ENCODE peak calls at places on chromosomes 6 and 20, in four cellular contexts. A, S, L and T are unnamed samples.

GRCh38 chr6:14981960-14982359 is 263.9 kb upstream of the JARID2 start:
- DNase-seq in A (no peak), S (no peak), L (no peak), T (no peak)

GRCh38 chr6:81772741-81773140 is 20.3 kb upstream of the TENT5A start:
- DNase-seq in A (no peak), S (peak), L (no peak), T (peak)

GRCh38 chr6:21046276-21046675 is 512.0 kb downstream of the CDKAL1 start:
- DNase-seq in A (no peak), S (no peak), L (no peak), T (no peak)

GRCh38 chr6:20202070-20202658 is 10.1 kb downstream of the MBOAT1 start:
- DNase-seq in A (peak), S (peak), L (no peak), T (no peak)

GRCh38 chr20:61299613-61300012 is 47.6 kb downstream of the CDH4 start:
- DNase-seq in A (no peak), S (peak), L (no peak), T (no peak)

GRCh38 chr6:71383891-71384489 is 95.4 kb downstream of the OGFRL1 start:
- DNase-seq in A (peak), S (peak), L (no peak), T (peak)

GRCh38 chr6:118663993-118664985 is 12.9 kb upstream of the CEP85L start:
- DNase-seq in A (no peak), S (no peak), L (no peak), T (no peak)

GRCh38 chr6:42929928-42930360 is 664 bp downstream of the CNPY3 start:
- DNase-seq in A (peak), S (peak), L (peak), T (peak)

GRCh38 chr6:162856885-162857284 is 129.1 kb downstream of the PACRG start:
- DNase-seq in A (no peak), S (peak), L (no peak), T (no peak)

GRCh38 chr6:11218827-11219826 is 13.3 kb downstream of the NEDD9 start:
- DNase-seq in A (no peak), S (no peak), L (no peak), T (peak)

GRCh38 chr20:20210327-20210726 is 157.6 kb upstream of the INSM1 start:
- DNase-seq in A (no peak), S (no peak), L (no peak), T (no peak)

GRCh38 chr6:161011509-161012480 is 20.2 kb downstream of the MAP3K4 start:
- DNase-seq in A (no peak), S (no peak), L (no peak), T (no peak)

GRCh38 chr20:2745936-2746635 is 53.5 kb downstream of the EBF4 start:
- DNase-seq in A (no peak), S (no peak), L (no peak), T (no peak)

GRCh38 chr6:44151348-44152108 is 7.1 kb upstream of the CAPN11 start:
- DNase-seq in A (peak), S (peak), L (peak), T (peak)

GRCh38 chr6:129314575-129314974 is 395.4 kb downstream of the ARHGAP18 start:
- DNase-seq in A (no peak), S (no peak), L (no peak), T (no peak)

GRCh38 chr20:36548006-36548315 is 6.6 kb downstream of the MYL9 start:
- DNase-seq in A (no peak), S (no peak), L (no peak), T (peak)

GRCh38 chr6:111764238-111765182 is 108.7 kb downstream of the FYN start:
- DNase-seq in A (peak), S (no peak), L (no peak), T (peak)

GRCh38 chr6:161027385-161027784 is 35.8 kb downstream of the MAP3K4 start:
- DNase-seq in A (no peak), S (no peak), L (no peak), T (no peak)

GRCh38 chr20:43681468-43681942 is 14.6 kb downstream of the MYBL2 start:
- DNase-seq in A (no peak), S (peak), L (peak), T (no peak)

GRCh38 chr20:57117296-57117695 is 149.1 kb downstream of the BMP7 start:
- DNase-seq in A (no peak), S (no peak), L (no peak), T (no peak)

GRCh38 chr6:94510877-94511276 is 1066.5 kb upstream of the MANEA start:
- DNase-seq in A (no peak), S (no peak), L (peak), T (no peak)

GRCh38 chr6:21593927-21594421 is 423 bp downstream of the SOX4 start:
- DNase-seq in A (peak), S (peak), L (no peak), T (peak)

GRCh38 chr20:51628533-51629398 is 86.2 kb upstream of the NFATC2 start:
- DNase-seq in A (no peak), S (peak), L (no peak), T (peak)

GRCh38 chr20:51622004-51622874 is 79.7 kb upstream of the NFATC2 start:
- DNase-seq in A (no peak), S (peak), L (no peak), T (no peak)

GRCh38 chr20:51625105-51625504 is 82.6 kb upstream of the NFATC2 start:
- DNase-seq in A (no peak), S (no peak), L (no peak), T (no peak)

GRCh38 chr20:51623255-51623654 is 80.7 kb upstream of the NFATC2 start:
- DNase-seq in A (no peak), S (no peak), L (no peak), T (no peak)

DNA sequence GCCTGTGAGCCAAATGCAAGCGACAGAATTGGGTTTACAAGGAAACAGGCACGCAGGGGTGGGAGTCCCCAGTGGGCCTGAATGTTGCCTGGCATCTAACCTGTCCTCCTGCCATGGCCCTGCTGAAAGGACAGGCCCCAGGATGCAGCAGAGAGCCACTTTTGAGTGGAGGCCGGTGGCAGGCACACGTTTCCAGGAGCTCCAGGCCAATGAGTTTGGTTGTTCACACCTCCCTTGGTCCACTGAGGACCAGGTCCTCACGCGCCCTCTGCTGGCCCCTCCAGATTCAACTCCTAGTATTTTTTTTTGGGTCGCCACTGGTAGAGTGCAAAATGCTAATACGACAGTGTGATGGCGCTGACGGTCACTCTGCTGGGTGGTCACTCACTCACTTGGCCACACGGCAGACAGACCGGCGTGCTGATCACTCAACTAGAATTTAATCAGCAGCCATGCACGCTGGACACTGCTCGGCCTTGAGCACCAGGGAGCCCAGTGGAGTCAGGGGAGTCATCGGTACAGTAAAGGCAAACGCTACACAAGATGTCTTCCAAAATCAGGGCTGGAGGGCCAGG is 81.7 kb upstream of the NFATC2 start:
- DNase-seq in A (peak), S (peak), L (peak), T (peak)
- TF ChIP-seq CTCF in A (peak), S (peak), L (peak), T (peak)

GRCh38 chr6:37732688-37733087 is 35.0 kb upstream of the MDGA1 start:
- DNase-seq in A (no peak), S (no peak), L (no peak), T (no peak)
- TF ChIP-seq CTCF in A (peak), S (no peak), L (no peak), T (no peak)

DNA sequence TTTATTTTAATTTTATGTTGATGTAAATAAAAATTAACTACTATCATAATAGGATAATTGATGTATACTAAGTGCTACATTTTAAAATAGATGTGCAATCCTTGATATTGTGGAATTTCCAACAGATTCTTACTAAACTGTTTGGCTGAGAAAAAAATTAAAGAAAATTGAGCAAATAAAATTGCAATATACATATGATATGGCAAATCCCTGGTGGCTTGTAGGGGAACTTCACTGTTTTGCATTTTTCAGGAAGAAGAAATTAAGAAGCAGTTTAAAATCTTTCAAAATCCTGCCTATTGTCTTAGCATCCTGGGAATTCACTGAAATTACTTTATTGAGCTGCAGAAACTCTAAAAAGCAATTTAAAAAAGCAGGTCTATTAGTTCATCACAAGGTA is 191.4 kb upstream of the ADGRB3 start:
- DNase-seq in A (no peak), S (no peak), L (no peak), T (no peak)
- TF ChIP-seq CTCF in A (no peak), S (no peak), L (no peak), T (no peak)

DNA sequence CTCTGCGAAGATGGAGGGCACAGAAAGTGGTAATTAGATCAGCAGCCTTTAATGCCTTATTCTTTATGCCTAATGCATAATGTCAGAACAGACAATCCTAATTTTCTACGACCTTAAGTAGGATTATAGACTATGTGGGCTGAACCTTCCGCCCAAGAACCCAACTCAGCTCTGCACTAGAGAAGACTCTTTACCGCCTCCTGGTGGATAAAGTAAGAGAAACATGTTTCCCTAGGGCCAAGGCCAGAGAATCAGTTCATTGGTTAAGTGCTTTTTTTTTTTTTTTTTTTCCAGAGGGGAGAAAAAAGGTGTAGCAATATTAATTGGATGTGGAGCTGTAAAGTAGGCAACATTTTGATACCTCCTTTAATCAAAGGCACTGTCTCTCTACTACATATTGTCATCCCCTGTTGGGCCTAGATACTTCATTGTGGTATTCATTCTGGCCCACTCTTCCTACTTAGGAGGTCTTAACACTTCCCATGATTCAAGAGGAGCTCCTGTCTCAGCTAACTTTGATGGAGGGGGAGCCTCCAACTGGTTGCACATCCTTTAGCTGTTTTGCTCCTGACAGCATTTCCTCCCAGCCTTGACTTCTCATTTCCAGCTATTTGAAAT is 124.9 kb upstream of the NRN1 start:
- DNase-seq in A (peak), S (no peak), L (no peak), T (peak)
- TF ChIP-seq CTCF in A (peak), S (peak), L (peak), T (peak)

GRCh38 chr6:157942351-157942750 is 39.3 kb upstream of the SYNJ2 start:
- DNase-seq in A (no peak), S (no peak), L (no peak), T (no peak)

GRCh38 chr6:157943249-157943963 is 38.3 kb upstream of the SYNJ2 start:
- DNase-seq in A (no peak), S (no peak), L (no peak), T (no peak)

GRCh38 chr6:157943964-157944283 is 37.7 kb upstream of the SYNJ2 start:
- DNase-seq in A (no peak), S (no peak), L (no peak), T (no peak)

GRCh38 chr6:157937318-157937717 is 44.3 kb upstream of the SYNJ2 start:
- DNase-seq in A (no peak), S (no peak), L (no peak), T (no peak)

DNA sequence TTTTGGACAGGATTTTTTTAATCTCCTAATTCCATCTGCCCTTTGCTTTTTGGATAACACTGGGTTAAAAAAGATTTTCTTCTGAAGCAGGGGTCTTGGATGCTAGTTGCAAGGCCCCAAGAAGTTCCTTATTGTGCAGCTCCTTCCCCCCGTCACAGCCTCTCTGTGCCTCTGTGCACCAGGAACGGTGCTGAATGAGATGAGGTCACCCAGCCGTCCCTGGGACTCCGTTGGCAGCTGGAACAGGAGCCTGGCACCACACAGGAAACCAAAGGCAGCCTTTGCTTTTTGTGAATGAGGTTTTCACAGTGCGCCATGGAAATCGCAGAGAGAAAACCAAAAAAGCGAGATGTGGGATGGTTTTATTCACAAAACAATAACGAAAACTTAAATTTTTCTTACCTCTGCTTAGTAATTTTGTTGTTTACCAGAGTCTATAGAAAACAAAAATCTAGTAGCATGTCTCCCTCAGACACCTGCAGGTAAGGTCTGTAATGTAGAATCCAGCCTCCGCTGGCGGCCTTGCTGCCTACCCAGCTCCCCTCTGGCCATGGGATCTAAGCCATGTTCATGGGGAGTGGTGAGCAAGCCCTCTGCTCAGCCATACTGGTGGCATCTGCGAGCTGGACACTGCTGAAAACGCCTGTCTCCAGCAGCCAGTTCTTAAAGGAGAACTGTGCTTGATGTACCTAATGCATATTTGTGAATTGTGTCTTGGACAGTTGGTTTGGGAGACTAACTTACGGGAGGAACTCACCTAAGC is 40.4 kb upstream of the SYNJ2 start:
- DNase-seq in A (no peak), S (no peak), L (no peak), T (no peak)
- TF ChIP-seq CTCF in A (no peak), S (no peak), L (no peak), T (no peak)

GRCh38 chr6:110527516-110527915 is 51.1 kb upstream of the SLC22A16 start:
- DNase-seq in A (no peak), S (no peak), L (no peak), T (no peak)

GRCh38 chr6:110529907-110530306 is 53.5 kb upstream of the SLC22A16 start:
- DNase-seq in A (no peak), S (peak), L (no peak), T (no peak)

GRCh38 chr6:110529355-110529754 is 52.9 kb upstream of the SLC22A16 start:
- DNase-seq in A (no peak), S (peak), L (no peak), T (no peak)

GRCh38 chr6:110528051-110528929 is 51.9 kb upstream of the SLC22A16 start:
- DNase-seq in A (peak), S (peak), L (peak), T (peak)

DNA sequence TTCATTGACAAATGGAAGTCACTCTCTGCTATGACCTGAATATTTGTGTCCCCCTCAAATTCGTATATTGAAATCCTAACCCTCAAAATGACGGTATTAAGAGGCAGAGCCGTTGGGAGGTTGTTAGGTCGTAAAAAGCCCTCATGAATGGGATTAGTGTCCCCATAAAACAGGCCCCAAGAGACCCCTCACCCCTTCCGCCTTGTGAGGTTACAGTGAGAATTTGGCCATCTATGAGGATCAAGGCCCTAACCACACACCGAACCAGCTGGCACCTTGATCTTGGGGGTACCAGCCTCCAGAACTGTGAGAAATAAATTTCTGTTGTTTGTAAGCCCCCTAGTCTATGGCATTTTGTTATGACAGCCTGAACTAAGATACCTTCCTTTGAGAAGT is 52.5 kb upstream of the SLC22A16 start:
- DNase-seq in A (no peak), S (no peak), L (no peak), T (no peak)
- TF ChIP-seq CTCF in A (no peak), S (no peak), L (no peak), T (no peak)

DNA sequence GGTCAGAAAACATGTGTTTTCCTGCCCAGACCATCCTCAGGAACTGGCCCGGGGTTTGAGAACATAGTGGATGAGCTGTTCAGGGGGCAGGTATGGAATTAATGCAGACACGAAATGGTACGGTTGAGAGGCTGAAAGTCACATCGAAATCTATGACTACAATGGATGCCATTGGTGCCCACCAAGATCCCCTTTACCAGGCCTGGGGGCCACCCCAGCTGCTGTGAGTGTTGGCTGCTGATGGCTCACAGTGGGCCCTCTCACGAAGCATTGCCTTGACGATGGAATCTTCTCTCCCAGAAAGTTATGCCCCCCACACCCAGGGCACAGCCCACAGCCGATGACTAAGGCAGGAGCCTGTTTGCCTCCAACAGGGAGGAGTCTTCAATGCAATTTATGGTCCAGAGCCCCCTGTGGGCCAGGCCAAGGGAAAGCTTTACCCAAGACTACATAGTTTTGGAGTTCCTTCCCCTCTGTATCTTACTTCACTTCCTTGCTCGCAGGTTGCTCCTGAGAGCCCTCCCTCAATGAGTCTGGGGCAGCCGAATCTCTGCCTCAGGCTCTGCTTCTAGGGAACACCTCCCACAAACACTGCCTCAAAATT is 92.6 kb downstream of the BFSP1 start:
- DNase-seq in A (no peak), S (no peak), L (no peak), T (no peak)
- TF ChIP-seq CTCF in A (no peak), S (no peak), L (no peak), T (no peak)

GRCh38 chr20:63177785-63178444 is 38.0 kb downstream of the YTHDF1 start:
- DNase-seq in A (no peak), S (peak), L (peak), T (peak)

GRCh38 chr20:63178445-63178818 is 37.5 kb downstream of the YTHDF1 start:
- DNase-seq in A (peak), S (no peak), L (no peak), T (no peak)

GRCh38 chr20:63180541-63181185 is 35.3 kb downstream of the YTHDF1 start:
- DNase-seq in A (no peak), S (no peak), L (no peak), T (no peak)

GRCh38 chr20:63179876-63180275 is 36.1 kb downstream of the YTHDF1 start:
- DNase-seq in A (no peak), S (no peak), L (no peak), T (no peak)

DNA sequence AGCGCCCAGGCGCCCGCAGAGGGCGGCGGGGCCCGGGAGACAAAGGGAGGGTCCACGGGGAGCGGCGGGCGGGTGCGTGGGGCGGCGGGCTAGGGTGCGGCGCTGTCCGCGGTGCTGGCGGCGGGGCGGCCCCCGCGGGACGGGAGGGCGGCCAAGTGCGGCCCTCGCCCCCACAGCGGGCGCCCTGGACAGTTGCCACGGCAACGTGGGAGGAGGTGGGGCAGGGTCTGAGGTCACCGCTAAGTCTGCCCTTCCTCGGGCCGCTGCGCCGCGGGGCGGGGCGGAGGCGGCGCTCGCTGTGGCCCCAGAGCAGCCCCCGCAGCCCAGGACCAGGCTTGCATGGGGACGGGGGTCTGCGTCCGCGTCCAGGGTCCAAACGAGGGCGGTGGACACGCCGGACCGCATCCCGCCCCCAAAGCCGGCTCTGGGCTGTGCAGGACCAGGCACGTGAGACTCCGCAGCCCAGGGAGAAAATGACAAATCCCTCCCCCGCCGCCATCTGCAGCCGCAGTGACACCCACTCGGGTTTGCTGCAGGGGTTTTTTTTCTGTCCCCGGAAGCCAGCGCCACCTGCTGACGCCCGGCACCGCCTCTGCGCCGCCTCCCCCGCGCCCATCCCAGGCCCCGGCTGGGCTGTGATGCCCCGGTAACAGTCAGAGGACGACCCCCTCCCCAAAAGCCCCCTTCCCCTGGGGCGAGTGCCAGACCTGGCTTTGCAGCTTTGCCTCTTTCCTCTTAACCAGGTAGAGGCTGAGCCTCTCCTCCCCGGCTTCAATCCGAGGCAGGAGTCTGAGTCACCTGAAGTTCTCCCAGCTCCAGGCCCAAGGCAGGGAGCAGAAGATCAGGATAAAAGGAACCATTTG is 36.8 kb downstream of the YTHDF1 start:
- DNase-seq in A (peak), S (peak), L (peak), T (peak)
- TF ChIP-seq CTCF in A (peak), S (peak), L (peak), T (peak)